ENCODE peak calls at places on chromosomes 13 and 19, in four cellular contexts. R is IMR-90, T is SK-N-SH, U is A549. Y is an unnamed sample.
A peak's percentile ranks its signal among the peaks of the same experiment; 100 is the strongest.

GRCh38 chr19:10173527-10173926 is 21.2 kb downstream of the DNMT1 start:
- DNase-seq in R (peak; percentile 50), T (no peak), U (no peak), Y (no peak)

GRCh38 chr13:97339989-97340361 is 94.0 kb upstream of the RAP2A start:
- DNase-seq in R (no peak), T (no peak), U (no peak), Y (no peak)

GRCh38 chr19:5896365-5897076 is 7.1 kb downstream of the NDUFA11 start:
- DNase-seq in R (no peak), T (no peak), U (no peak), Y (no peak)

GRCh38 chr19:6232567-6232966 is 47.2 kb downstream of the MLLT1 start:
- DNase-seq in R (peak; percentile 88), T (no peak), U (no peak), Y (no peak)

GRCh38 chr19:15323496-15324235 is 8.7 kb downstream of the BRD4 start:
- DNase-seq in R (peak; percentile 53), T (no peak), U (no peak), Y (no peak)

GRCh38 chr13:39196957-39197644 is 158.8 kb downstream of the NHLRC3 start:
- DNase-seq in R (no peak), T (no peak), U (no peak), Y (no peak)

GRCh38 chr13:80227645-80228044 is 113.3 kb downstream of the SPRY2 start:
- DNase-seq in R (no peak), T (no peak), U (no peak), Y (no peak)

GRCh38 chr19:33818426-33818825 is 21.8 kb downstream of the KCTD15 start:
- DNase-seq in R (no peak), T (peak; percentile 22), U (no peak), Y (no peak)

GRCh38 chr13:66528903-66529576 is 701.1 kb downstream of the PCDH9 start:
- DNase-seq in R (no peak), T (no peak), U (no peak), Y (no peak)

GRCh38 chr13:99660101-99660500 is 158.8 kb downstream of the TM9SF2 start:
- DNase-seq in R (no peak), T (no peak), U (no peak), Y (no peak)

GRCh38 chr19:42309686-42310085 is 3.4 kb upstream of the TMEM145 start:
- DNase-seq in R (no peak), T (no peak), U (no peak), Y (no peak)

GRCh38 chr19:3803114-3803888 is 17.1 kb upstream of the MATK start:
- DNase-seq in R (no peak), T (no peak), U (no peak), Y (no peak)

GRCh38 chr19:4390017-4390861 is 10.1 kb downstream of the SH3GL1 start:
- DNase-seq in R (peak; percentile 56), T (no peak), U (no peak), Y (no peak)

GRCh38 chr19:35991731-35992450 is 3.1 kb upstream of the SDHAF1 start:
- DNase-seq in R (no peak), T (no peak), U (no peak), Y (no peak)

GRCh38 chr19:55434356-55434755 is 8.7 kb downstream of the SHISA7 start:
- DNase-seq in R (no peak), T (no peak), U (no peak), Y (no peak)

DNA sequence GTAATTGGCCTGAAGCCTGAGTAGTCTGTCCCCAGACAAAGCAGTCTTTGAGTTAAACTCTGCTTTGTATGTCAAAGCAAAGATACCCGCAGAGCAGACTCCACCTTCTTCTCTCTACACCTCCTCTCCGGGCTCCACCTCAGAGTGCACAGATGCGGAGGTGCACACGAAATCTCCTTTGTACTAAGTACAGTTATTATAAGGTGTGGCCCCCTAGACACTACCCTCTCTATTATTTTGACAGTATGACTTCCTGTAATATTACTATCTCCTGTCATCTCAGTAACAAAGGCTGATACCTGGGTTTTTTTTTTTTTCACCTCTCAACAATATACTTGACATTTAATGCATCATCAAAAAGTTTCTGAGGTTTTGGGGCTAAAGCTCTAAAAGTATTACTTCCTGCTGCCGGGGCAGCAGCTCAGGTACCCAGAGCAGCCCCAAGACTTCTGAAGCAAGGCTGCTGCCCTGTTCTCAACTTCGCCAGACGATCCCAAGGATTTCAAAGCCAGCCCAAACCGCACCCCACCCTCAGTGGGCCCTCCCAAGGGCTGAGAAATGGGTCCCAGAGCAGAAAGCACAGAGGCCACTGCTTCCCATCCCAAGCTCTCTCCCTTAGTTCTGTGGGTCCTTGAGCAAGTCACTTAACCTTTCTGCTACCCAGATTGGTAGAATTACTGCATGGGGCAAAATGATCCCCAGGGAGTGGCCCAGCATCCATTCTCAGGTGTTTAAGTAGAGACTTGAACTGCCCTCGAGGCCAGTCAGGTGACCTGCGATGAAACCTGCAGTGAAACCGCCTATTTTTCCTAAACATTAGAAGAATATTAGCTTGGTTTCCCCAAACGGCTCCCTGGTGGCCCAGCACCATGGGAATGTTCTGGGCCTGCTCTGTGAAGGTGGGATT is 180.6 kb downstream of the FOXO1 start:
- DNase-seq in R (no peak), T (no peak), U (no peak), Y (no peak)
- TF ChIP-seq RAD21 in R (no peak), T (no peak), U (no peak), Y (no peak)

GRCh38 chr13:105572401-105572800 is 963.1 kb downstream of the EFNB2 start:
- DNase-seq in R (no peak), T (no peak), U (no peak), Y (no peak)
- TF ChIP-seq RAD21 in R (no peak), T (no peak), U (no peak), Y (no peak)

GRCh38 chr13:37375724-37376123 is 222.8 kb downstream of the POSTN start:
- DNase-seq in R (peak; percentile 46), T (no peak), U (no peak), Y (no peak)
- TF ChIP-seq RAD21 in R (no peak), T (no peak), U (no peak), Y (no peak)

GRCh38 chr13:20197361-20197834 is 4.7 kb upstream of the GJB2 start:
- DNase-seq in R (peak; percentile 56), T (peak; percentile 59), U (peak; percentile 31), Y (no peak)
- TF ChIP-seq RAD21 in R (peak; percentile 76), T (peak; percentile 64), U (peak; percentile 52), Y (peak; percentile 85)

DNA sequence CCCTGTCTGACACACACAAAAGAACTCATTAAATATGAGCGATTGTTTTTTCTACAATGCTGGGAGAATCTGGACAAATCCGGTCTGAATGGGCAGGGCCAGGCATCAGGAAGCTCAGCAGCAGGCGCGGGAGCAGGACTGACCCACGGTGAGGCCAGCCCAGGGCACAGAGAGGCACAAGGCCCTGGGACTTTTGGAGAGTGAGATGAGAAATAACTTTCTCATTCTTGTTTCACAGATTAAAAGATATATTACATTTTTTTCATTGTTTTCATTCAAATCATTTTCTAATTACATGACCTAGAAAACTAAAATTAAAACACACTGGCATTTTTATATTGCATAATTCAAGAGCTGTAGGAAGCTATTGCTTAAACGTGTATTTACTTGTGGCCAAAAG is 133.0 kb downstream of the TNFRSF19 start:
- DNase-seq in R (no peak), T (no peak), U (no peak), Y (no peak)
- TF ChIP-seq RAD21 in R (no peak), T (no peak), U (no peak), Y (no peak)

GRCh38 chr13:94617389-94618000 is 15.8 kb downstream of the GPR180 start:
- DNase-seq in R (no peak), T (peak; percentile 32), U (no peak), Y (no peak)
- TF ChIP-seq RAD21 in R (peak; percentile 67), T (peak; percentile 90), U (peak; percentile 73), Y (peak; percentile 81)

GRCh38 chr13:76029088-76029487 is 393.0 kb downstream of the LMO7 start:
- DNase-seq in R (no peak), T (no peak), U (no peak), Y (no peak)
- TF ChIP-seq RAD21 in R (no peak), T (no peak), U (no peak), Y (no peak)

DNA sequence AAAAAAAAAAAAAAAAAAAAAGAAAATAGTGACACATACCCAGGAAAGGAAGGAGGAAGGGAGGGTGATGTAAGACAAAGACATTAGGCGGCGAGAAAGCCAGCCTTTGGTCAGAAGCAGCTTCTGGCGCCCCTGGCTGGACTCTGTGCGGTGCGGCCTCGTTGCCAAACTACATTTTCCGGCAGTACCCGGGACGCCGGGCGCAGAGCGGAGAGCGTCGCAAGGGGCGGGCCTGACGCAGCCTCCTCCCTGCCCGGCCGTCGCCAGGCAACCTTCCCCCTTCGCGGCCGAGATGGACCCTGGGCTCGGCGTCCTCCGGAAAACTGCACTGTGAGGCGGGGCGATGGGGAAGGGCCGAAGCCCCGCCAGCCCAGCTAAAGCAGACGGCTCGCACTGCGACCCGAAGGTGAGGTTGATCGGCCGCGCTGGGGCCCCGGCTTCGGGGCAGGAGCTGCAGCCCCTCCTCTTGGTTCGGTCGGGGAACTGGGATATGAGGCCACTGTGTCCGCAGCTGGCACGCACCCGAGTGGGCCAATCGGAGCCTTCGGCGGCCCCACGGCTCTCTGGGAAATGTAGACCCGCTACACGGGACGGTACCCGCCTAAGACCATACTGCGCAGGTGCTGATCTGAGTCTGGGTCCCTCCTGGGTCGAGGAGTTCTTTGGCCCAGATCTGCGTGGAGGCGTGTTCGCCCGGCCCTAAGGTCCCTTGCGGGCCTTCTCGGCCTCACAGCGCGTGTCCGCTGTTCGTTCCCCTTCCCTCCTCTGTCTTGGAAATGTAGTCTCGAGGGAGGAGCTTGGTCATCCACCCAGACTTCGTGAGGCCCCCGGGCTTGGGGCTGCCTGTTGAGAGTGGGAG is 2.3 kb upstream of the MZF1 start:
- DNase-seq in R (peak; percentile 85), T (peak; percentile 89), U (peak; percentile 93), Y (peak; percentile 58)
- TF ChIP-seq RAD21 in R (peak; percentile 20), T (no peak), U (no peak), Y (peak; percentile 19)

GRCh38 chr13:40668335-40668734 is 1.9 kb upstream of the FOXO1 start:
- DNase-seq in R (no peak), T (no peak), U (peak; percentile 66), Y (no peak)
- TF ChIP-seq RAD21 in R (no peak), T (no peak), U (peak; percentile 42), Y (peak; percentile 64)

Y was measured in GM12878.